ENCODE peak calls at places on chromosomes 11 and 22, in nine cellular contexts. G is pancreas; F is IMR-90; E is CD8-positive, alpha-beta memory T cell; A is Peyer's patch; Z is heart right ventricle; Y is neuronal stem cell; R is kidney; Q is fibroblast of lung. K is an unnamed sample.

GRCh38 chr11:10878408-10879214 is 20.8 kb upstream of the ZBED5 start:
- DNase-seq in G (no peak), F (peak; percentile 72), E (peak; percentile 62), A (no peak), Z (no peak), Y (peak; percentile 17), R (no peak), Q (peak; percentile 81), K (peak; percentile 52)

GRCh38 chr11:92225563-92226308 is 1.1 kb downstream of the FAT3 start:
- DNase-seq in G (peak; percentile 52), F (no peak), E (no peak), A (peak; percentile 37), Z (peak; percentile 11), Y (peak; percentile 60), R (peak; percentile 79), Q (peak; percentile 34), K (peak; percentile 12)

GRCh38 chr22:31122532-31123291 is at the start of gene INPP5J:
- DNase-seq in G (peak; percentile 85), F (peak; percentile 50), E (no peak), A (peak; percentile 89), Z (peak; percentile 51), Y (no peak), R (peak; percentile 73), Q (peak; percentile 37), K (peak; percentile 35)

GRCh38 chr11:64448599-64449380 is 89.8 kb downstream of the RPS6KA4 start:
- DNase-seq in G (peak; percentile 96), F (peak; percentile 43), E (peak; percentile 60), A (peak; percentile 84), Z (peak; percentile 86), Y (peak; percentile 75), R (peak; percentile 93), Q (peak; percentile 52), K (peak; percentile 62)

GRCh38 chr11:2804701-2805387 is 80.7 kb downstream of the CDKN1C start:
- DNase-seq in G (peak; percentile 44), F (no peak), E (no peak), A (peak; percentile 39), Z (peak; percentile 48), Y (no peak), R (peak; percentile 74), Q (no peak), K (no peak)

GRCh38 chr11:31582697-31583096 is 73.1 kb downstream of the ELP4 start:
- DNase-seq in G (no peak), F (no peak), E (no peak), A (no peak), Z (no peak), Y (no peak), R (no peak), Q (no peak), K (no peak)

GRCh38 chr22:45884201-45885067 is 92.5 kb downstream of the WNT7B start:
- DNase-seq in G (peak; percentile 51), F (no peak), E (no peak), A (peak; percentile 39), Z (peak; percentile 43), Y (no peak), R (peak; percentile 69), Q (no peak), K (no peak)

GRCh38 chr22:36865346-36865745 is 4.5 kb downstream of the NCF4 start:
- DNase-seq in G (no peak), F (no peak), E (no peak), A (no peak), Z (no peak), Y (no peak), R (no peak), Q (no peak), K (peak; percentile 25)

GRCh38 chr11:112206071-112206470 is 20.2 kb upstream of the PTS start:
- DNase-seq in G (no peak), F (no peak), E (no peak), A (no peak), Z (no peak), Y (no peak), R (no peak), Q (no peak), K (no peak)

GRCh38 chr22:34255042-34255441 is 334.8 kb upstream of the LARGE1 start:
- DNase-seq in G (no peak), F (no peak), E (no peak), A (no peak), Z (peak; percentile 62), Y (no peak), R (no peak), Q (no peak), K (no peak)
- H3K36me3 ChIP-seq in G (no peaks in the 10 kb centered on the region), F (no peaks in the 10 kb centered on the region), E (no peaks in the 10 kb centered on the region), A (no peaks in the 10 kb centered on the region), Z (no peaks in the 10 kb centered on the region), Y (no peaks in the 10 kb centered on the region), R (no peaks in the 10 kb centered on the region), Q (no peaks in the 10 kb centered on the region), K (no peaks in the 10 kb centered on the region)

DNA sequence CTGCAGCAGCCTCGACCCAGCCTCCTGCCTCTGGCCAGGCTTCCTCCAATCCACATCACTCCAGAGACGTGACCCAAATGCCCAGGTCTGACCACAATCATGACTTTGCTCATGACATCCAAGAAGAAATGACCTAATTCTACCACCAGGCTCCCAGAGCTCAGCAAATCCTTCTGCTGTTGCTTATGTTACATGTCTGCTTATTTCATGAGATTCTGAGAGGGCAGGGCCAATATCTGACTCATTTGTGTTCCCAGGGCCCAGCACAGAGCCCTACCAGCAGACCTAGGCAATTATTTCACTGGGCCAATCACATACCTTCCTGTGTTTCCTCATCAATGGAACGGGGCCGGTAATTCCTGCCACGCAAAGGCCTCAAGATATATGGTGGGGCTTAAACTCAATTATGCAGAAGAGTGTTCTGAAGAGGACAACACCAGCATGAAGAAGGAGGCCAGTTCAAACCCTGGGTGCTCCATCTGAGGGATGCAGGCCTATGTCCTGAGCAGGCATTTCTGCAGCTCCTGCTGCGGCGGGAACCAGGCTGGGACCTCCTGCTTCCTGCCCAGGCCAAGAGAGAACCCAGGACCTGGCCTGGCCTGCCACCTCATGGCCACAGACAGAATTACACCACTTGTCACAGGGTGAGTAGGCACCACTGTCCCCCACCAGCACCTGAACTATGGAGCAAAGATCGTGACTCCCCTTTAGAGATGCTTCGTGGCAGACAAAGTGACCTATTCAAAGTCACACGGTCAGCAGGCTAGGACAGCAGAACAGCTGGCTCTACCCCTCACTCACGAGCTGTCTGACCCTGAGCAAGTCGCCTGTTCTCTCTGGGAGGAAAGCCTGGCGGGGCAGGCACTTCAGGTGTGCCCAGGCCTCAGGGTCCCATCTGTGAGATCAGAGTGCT is 5.8 kb downstream of the CENPM start:
- DNase-seq in G (peak; percentile 92), F (peak; percentile 91), E (peak; percentile 86), A (peak; percentile 90), Z (peak; percentile 82), Y (peak; percentile 70), R (peak; percentile 92), Q (peak; percentile 96), K (peak; percentile 71)
- H3K36me3 ChIP-seq in G (no peaks in the 10 kb centered on the region), F (no peaks in the 10 kb centered on the region), E (no peaks in the 10 kb centered on the region), A (no peaks in the 10 kb centered on the region), Z (peaks cover 12% of the 10 kb centered on the region), Y (peaks cover 49% of the 10 kb centered on the region), R (no peaks in the 10 kb centered on the region), Q (peaks cover 7% of the 10 kb centered on the region), K (peaks cover 10% of the 10 kb centered on the region)

GRCh38 chr22:32487021-32487420 is 12.4 kb downstream of the FBXO7 start:
- DNase-seq in G (no peak), F (no peak), E (no peak), A (no peak), Z (no peak), Y (no peak), R (no peak), Q (peak; percentile 39), K (no peak)
- H3K36me3 ChIP-seq in G (peaks cover 29% of the 10 kb centered on the region), F (peaks cover 26% of the 10 kb centered on the region), E (peaks cover 42% of the 10 kb centered on the region), A (peaks cover 77% of the 10 kb centered on the region), Z (peaks cover 90% of the 10 kb centered on the region), Y (peaks cover 2% of the 10 kb centered on the region), R (peaks cover 24% of the 10 kb centered on the region), Q (no peaks in the 10 kb centered on the region), K (peaks cover 31% of the 10 kb centered on the region)

GRCh38 chr11:1749787-1750351 is 526 bp downstream of the IFITM10 start:
- DNase-seq in G (peak; percentile 67), F (peak; percentile 78), E (no peak), A (no peak), Z (no peak), Y (no peak), R (peak; percentile 82), Q (peak; percentile 58), K (peak; percentile 92)
- H3K36me3 ChIP-seq in G (peaks cover 16% of the 10 kb centered on the region), F (peaks cover 10% of the 10 kb centered on the region), E (no peaks in the 10 kb centered on the region), A (peaks cover 29% of the 10 kb centered on the region), Z (peaks cover 32% of the 10 kb centered on the region), Y (peaks cover 3% of the 10 kb centered on the region), R (peaks cover 7% of the 10 kb centered on the region), Q (peaks cover 5% of the 10 kb centered on the region), K (peaks cover 13% of the 10 kb centered on the region)

GRCh38 chr22:20114506-20115475 is 1.1 kb upstream of the RANBP1 start:
- DNase-seq in G (peak; percentile 72), F (no peak), E (no peak), A (no peak), Z (peak; percentile 11), Y (no peak), R (peak; percentile 80), Q (no peak), K (no peak)
- H3K36me3 ChIP-seq in G (peaks cover 8% of the 10 kb centered on the region), F (peaks cover 60% of the 10 kb centered on the region), E (peaks cover 48% of the 10 kb centered on the region), A (peaks cover 66% of the 10 kb centered on the region), Z (peaks cover 74% of the 10 kb centered on the region), Y (peaks cover 59% of the 10 kb centered on the region), R (peaks cover 5% of the 10 kb centered on the region), Q (peaks cover 40% of the 10 kb centered on the region), K (peaks cover 22% of the 10 kb centered on the region)

GRCh38 chr11:68167474-68167873 is 45.6 kb downstream of the KMT5B start:
- DNase-seq in G (no peak), F (no peak), E (no peak), A (no peak), Z (no peak), Y (no peak), R (no peak), Q (no peak), K (no peak)
- H3K36me3 ChIP-seq in G (peaks cover 39% of the 10 kb centered on the region), F (peaks cover 49% of the 10 kb centered on the region), E (peaks cover 49% of the 10 kb centered on the region), A (peaks cover 83% of the 10 kb centered on the region), Z (peaks cover 100% of the 10 kb centered on the region), Y (peaks cover 30% of the 10 kb centered on the region), R (peaks cover 22% of the 10 kb centered on the region), Q (peaks cover 22% of the 10 kb centered on the region), K (peaks cover 31% of the 10 kb centered on the region)

GRCh38 chr22:29341849-29342127 is 26.3 kb upstream of the RASL10A start:
- DNase-seq in G (peak; percentile 72), F (no peak), E (no peak), A (no peak), Z (no peak), Y (no peak), R (no peak), Q (no peak), K (no peak)

GRCh38 chr22:29343313-29343805 is 27.9 kb upstream of the RASL10A start:
- DNase-seq in G (peak; percentile 94), F (peak; percentile 40), E (no peak), A (no peak), Z (peak; percentile 73), Y (no peak), R (no peak), Q (peak; percentile 24), K (no peak)

GRCh38 chr22:29342177-29342576 is 26.7 kb upstream of the RASL10A start:
- DNase-seq in G (no peak), F (no peak), E (no peak), A (no peak), Z (no peak), Y (no peak), R (no peak), Q (no peak), K (no peak)

GRCh38 chr22:29344137-29344536 is 28.6 kb upstream of the RASL10A start:
- DNase-seq in G (peak; percentile 94), F (peak; percentile 79), E (no peak), A (no peak), Z (peak; percentile 68), Y (no peak), R (no peak), Q (peak; percentile 29), K (peak; percentile 90)

GRCh38 chr22:29342577-29343312 is 27.2 kb upstream of the RASL10A start:
- DNase-seq in G (peak; percentile 86), F (no peak), E (no peak), A (no peak), Z (no peak), Y (no peak), R (no peak), Q (no peak), K (no peak)
- H3K36me3 ChIP-seq in G (peaks cover 43% of the 10 kb centered on the region), F (peaks cover 52% of the 10 kb centered on the region), E (peaks cover 49% of the 10 kb centered on the region), A (peaks cover 96% of the 10 kb centered on the region), Z (peaks cover 100% of the 10 kb centered on the region), Y (peaks cover 52% of the 10 kb centered on the region), R (peaks cover 43% of the 10 kb centered on the region), Q (peaks cover 32% of the 10 kb centered on the region), K (peaks cover 23% of the 10 kb centered on the region)

K was measured in mammary epithelial cell.